ENCODE peak calls at places on chromosomes 7 and 10, in nine cellular contexts. M is GM12878, J is HCT116, D is SK-N-SH, B is PC-9, E is mammary epithelial cell, I is H9, R is HepG2, C is fibroblast of lung. A is an unnamed sample. For H3K79me2, the result is how much of the 10 kb centered on the place peaks cover.

GRCh38 chr10:75197906-75198305 is 12.7 kb upstream of the VDAC2 start:
- DNase-seq in M (no peak), J (no peak), D (no peak), B (no peak), E (no peak), I (no peak), R (no peak), C (no peak), A (no peak)

GRCh38 chr7:107961399-107961798 is 41.6 kb downstream of the LAMB1 start:
- DNase-seq in M (no peak), J (no peak), D (no peak), B (no peak), E (no peak), I (no peak), R (no peak), C (no peak), A (no peak)

GRCh38 chr10:48335788-48336187 is 29.3 kb downstream of the MAPK8 start:
- DNase-seq in M (no peak), J (no peak), D (no peak), B (no peak), E (no peak), I (no peak), R (no peak), C (no peak), A (no peak)

GRCh38 chr7:130292682-130293257 is at the start of gene CPA4:
- DNase-seq in M (no peak), J (peak), D (no peak), B (peak), E (peak), I (no peak), R (no peak), C (peak), A (peak)

GRCh38 chr10:6399241-6399701 is 180.8 kb downstream of the PRKCQ start:
- DNase-seq in M (no peak), J (no peak), D (no peak), B (peak), E (no peak), I (no peak), R (no peak), C (peak), A (no peak)

GRCh38 chr7:132075573-132075972 is 500.7 kb downstream of the PLXNA4 start:
- DNase-seq in M (no peak), J (no peak), D (no peak), B (no peak), E (no peak), I (peak), R (no peak), C (no peak), A (no peak)

GRCh38 chr10:71076473-71077142 is 135.8 kb upstream of the UNC5B start:
- DNase-seq in M (no peak), J (no peak), D (peak), B (no peak), E (no peak), I (peak), R (no peak), C (no peak), A (no peak)

GRCh38 chr7:124989911-124990310 is 60.3 kb upstream of the POT1 start:
- DNase-seq in M (no peak), J (no peak), D (no peak), B (no peak), E (no peak), I (no peak), R (no peak), C (peak), A (no peak)

GRCh38 chr10:65769828-65770227 is 1156.0 kb upstream of the LRRTM3 start:
- DNase-seq in M (no peak), J (no peak), D (no peak), B (no peak), E (peak), I (no peak), R (no peak), C (peak), A (no peak)

GRCh38 chr10:21449288-21449966 is 76.1 kb downstream of the SKIDA1 start:
- DNase-seq in M (peak), J (no peak), D (no peak), B (no peak), E (no peak), I (no peak), R (no peak), C (peak), A (no peak)

GRCh38 chr7:77199008-77199966 is at the start of gene FGL2:
- DNase-seq in M (no peak), J (no peak), D (no peak), B (no peak), E (peak), I (peak), R (no peak), C (peak), A (no peak)

GRCh38 chr10:27242951-27243551 is 2.5 kb upstream of the ACBD5 start:
- DNase-seq in M (peak), J (peak), D (peak), B (no peak), E (peak), I (peak), R (peak), C (peak), A (no peak)

GRCh38 chr7:45687721-45688120 is 113.6 kb downstream of the ADCY1 start:
- DNase-seq in M (no peak), J (no peak), D (no peak), B (no peak), E (no peak), I (peak), R (no peak), C (no peak), A (no peak)

GRCh38 chr7:123929620-123930019 is 4.6 kb downstream of the SPAM1 start:
- DNase-seq in M (no peak), J (no peak), D (no peak), B (no peak), E (no peak), I (no peak), R (no peak), C (no peak), A (no peak)

GRCh38 chr7:158067219-158067930 is 520.2 kb downstream of the PTPRN2 start:
- DNase-seq in M (no peak), J (no peak), D (no peak), B (no peak), E (no peak), I (no peak), R (no peak), C (no peak), A (no peak)

GRCh38 chr10:73887038-73888015 is 13.0 kb upstream of the CAMK2G start:
- DNase-seq in M (no peak), J (peak), D (peak), B (peak), E (peak), I (no peak), R (no peak), C (peak), A (peak)

GRCh38 chr7:123621707-123622106 is 20.1 kb downstream of the ASB15 start:
- DNase-seq in M (no peak), J (no peak), D (no peak), B (no peak), E (no peak), I (no peak), R (no peak), C (no peak), A (no peak)

GRCh38 chr7:42454006-42454405 is 217.0 kb upstream of the GLI3 start:
- DNase-seq in M (no peak), J (no peak), D (no peak), B (no peak), E (no peak), I (no peak), R (no peak), C (no peak), A (no peak)

GRCh38 chr7:44212018-44212417 is 11.2 kb downstream of the YKT6 start:
- DNase-seq in M (no peak), J (no peak), D (no peak), B (no peak), E (no peak), I (no peak), R (no peak), C (no peak), A (no peak)

GRCh38 chr7:25720427-25720826 is 431.6 kb upstream of the NFE2L3 start:
- DNase-seq in M (no peak), J (no peak), D (peak), B (no peak), E (peak), I (no peak), R (no peak), C (no peak), A (no peak)

GRCh38 chr10:74743401-74743800 is 83.0 kb upstream of the KAT6B start:
- DNase-seq in M (no peak), J (no peak), D (no peak), B (no peak), E (no peak), I (no peak), R (peak), C (no peak), A (no peak)

GRCh38 chr10:58641095-58641531 is 128.4 kb downstream of the BICC1 start:
- DNase-seq in M (no peak), J (peak), D (peak), B (no peak), E (peak), I (no peak), R (peak), C (peak), A (no peak)

GRCh38 chr10:24826022-24826421 is 102.3 kb upstream of the ARHGAP21 start:
- DNase-seq in M (no peak), J (no peak), D (no peak), B (peak), E (peak), I (no peak), R (no peak), C (peak), A (no peak)

GRCh38 chr7:1160665-1161010 is 642 bp upstream of the ZFAND2A start:
- DNase-seq in M (no peak), J (no peak), D (peak), B (peak), E (peak), I (no peak), R (peak), C (no peak), A (no peak)

GRCh38 chr10:97350138-97350537 is 15.6 kb upstream of the FRAT2 start:
- DNase-seq in M (no peak), J (no peak), D (no peak), B (no peak), E (no peak), I (no peak), R (no peak), C (no peak), A (no peak)

GRCh38 chr10:43130756-43131155 is 7.5 kb upstream of the CSGALNACT2 start:
- DNase-seq in M (no peak), J (no peak), D (peak), B (no peak), E (no peak), I (peak), R (no peak), C (no peak), A (peak)

GRCh38 chr7:133121175-133121844 is 39.4 kb upstream of the CHCHD3 start:
- DNase-seq in M (no peak), J (no peak), D (peak), B (no peak), E (no peak), I (no peak), R (no peak), C (no peak), A (no peak)

GRCh38 chr10:18615618-18616017 is 35.8 kb downstream of the NSUN6 start:
- DNase-seq in M (no peak), J (no peak), D (no peak), B (no peak), E (no peak), I (no peak), R (peak), C (no peak), A (no peak)

GRCh38 chr10:73205121-73205520 is 37.2 kb downstream of the FAM149B1 start:
- DNase-seq in M (no peak), J (no peak), D (no peak), B (no peak), E (no peak), I (no peak), R (no peak), C (no peak), A (no peak)

GRCh38 chr10:117004238-117004626 is 755 bp downstream of the SHTN1 start:
- DNase-seq in M (no peak), J (no peak), D (no peak), B (peak), E (no peak), I (no peak), R (no peak), C (no peak), A (peak)

GRCh38 chr7:81709836-81710235 is 60.0 kb downstream of the HGF start:
- DNase-seq in M (no peak), J (no peak), D (no peak), B (no peak), E (no peak), I (no peak), R (no peak), C (no peak), A (no peak)

DNA sequence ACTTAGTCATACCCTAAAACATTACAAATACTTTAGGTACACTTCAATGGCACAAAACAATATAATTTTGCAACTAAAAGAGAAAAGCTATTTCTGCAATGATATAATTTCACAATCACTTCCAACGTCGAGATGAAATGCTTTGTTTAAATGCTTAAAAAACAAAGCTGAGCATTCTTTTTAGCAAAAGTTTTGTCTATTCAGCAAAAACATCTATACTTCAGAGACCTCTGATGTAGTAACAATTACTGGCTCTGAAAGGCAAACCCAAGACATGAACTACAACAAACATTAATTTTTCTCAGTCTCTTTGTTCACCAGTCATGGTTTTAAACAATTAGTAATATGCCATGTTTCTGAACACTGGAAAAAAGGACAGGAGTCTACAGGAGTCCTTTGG is 16.4 kb downstream of the OAT start:
- DNase-seq in M (no peak), J (no peak), D (no peak), B (no peak), E (no peak), I (no peak), R (no peak), C (no peak), A (no peak)
- H3K79me2 ChIP-seq in M (under half), J (under half), D (under half), B (under half), E (under half), I (under half), R (under half), C (under half), A (under half)

DNA sequence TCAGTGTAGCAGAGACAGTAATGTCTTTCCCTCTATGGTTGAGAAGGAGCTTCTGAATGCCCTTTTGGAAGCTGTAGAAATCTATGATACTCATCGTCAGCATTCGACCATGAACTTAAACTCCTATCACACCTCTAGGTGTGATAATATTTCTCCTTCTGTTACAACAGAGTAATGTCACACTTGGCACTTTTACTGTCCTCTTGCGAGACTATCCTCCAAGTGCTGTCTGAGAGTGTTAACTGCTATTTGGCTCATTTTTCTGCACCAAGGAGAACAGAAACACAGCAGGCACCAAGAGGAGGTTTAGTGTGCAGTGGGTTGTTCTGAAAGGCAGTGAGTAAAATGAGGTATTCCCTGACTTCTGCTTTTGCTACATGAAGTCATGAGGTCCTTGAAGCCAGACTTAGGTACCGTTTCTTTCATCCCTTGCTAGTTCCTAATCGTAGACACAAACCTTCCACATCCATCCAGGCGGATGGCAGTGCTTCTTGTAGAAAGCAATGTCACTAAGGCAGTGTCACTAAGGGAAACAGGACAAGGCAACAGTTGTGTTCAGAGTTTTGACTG is 177.4 kb downstream of the CELF2 start:
- DNase-seq in M (no peak), J (no peak), D (no peak), B (no peak), E (no peak), I (no peak), R (no peak), C (no peak), A (no peak)
- H3K79me2 ChIP-seq in M (half or more), J (under half), D (under half), B (under half), E (under half), I (under half), R (under half), C (under half), A (under half)

GRCh38 chr7:78465894-78466293 is 667.3 kb downstream of the PHTF2 start:
- DNase-seq in M (no peak), J (no peak), D (no peak), B (no peak), E (no peak), I (no peak), R (no peak), C (no peak), A (no peak)
- H3K79me2 ChIP-seq in M (under half), J (under half), D (under half), B (under half), E (under half), I (under half), R (under half), C (under half), A (under half)

GRCh38 chr7:47403341-47403866 is 178.5 kb downstream of the TNS3 start:
- DNase-seq in M (no peak), J (no peak), D (no peak), B (no peak), E (no peak), I (no peak), R (no peak), C (peak), A (no peak)

GRCh38 chr7:47405286-47405904 is 176.5 kb downstream of the TNS3 start:
- DNase-seq in M (no peak), J (no peak), D (no peak), B (no peak), E (no peak), I (no peak), R (no peak), C (peak), A (no peak)

GRCh38 chr7:47401571-47402570 is 180.0 kb downstream of the TNS3 start:
- DNase-seq in M (no peak), J (no peak), D (no peak), B (no peak), E (no peak), I (no peak), R (no peak), C (no peak), A (no peak)

GRCh38 chr7:47402941-47403340 is 179.0 kb downstream of the TNS3 start:
- DNase-seq in M (no peak), J (no peak), D (no peak), B (no peak), E (no peak), I (no peak), R (no peak), C (no peak), A (no peak)

DNA sequence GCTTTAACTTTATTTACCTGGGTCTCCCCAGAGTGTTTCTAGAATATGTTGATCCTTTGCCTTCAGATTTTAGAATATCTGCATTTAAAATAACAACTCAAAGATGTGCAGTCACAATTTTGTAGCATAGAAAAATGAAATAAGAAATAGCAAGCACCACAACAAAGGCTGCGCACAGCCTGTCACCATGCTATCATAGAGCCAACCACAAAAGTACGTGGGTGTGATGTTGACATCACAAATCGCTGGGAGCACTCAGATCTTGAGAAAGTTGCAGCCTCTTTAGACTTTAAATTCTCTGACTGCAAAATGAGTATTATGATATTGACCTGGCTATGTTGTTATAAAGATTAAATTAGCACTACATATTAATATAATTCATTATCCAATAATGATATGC is 177.9 kb downstream of the TNS3 start:
- DNase-seq in M (no peak), J (no peak), D (no peak), B (no peak), E (peak), I (no peak), R (no peak), C (peak), A (no peak)
- H3K79me2 ChIP-seq in M (under half), J (under half), D (under half), B (under half), E (under half), I (under half), R (under half), C (under half), A (under half)

DNA sequence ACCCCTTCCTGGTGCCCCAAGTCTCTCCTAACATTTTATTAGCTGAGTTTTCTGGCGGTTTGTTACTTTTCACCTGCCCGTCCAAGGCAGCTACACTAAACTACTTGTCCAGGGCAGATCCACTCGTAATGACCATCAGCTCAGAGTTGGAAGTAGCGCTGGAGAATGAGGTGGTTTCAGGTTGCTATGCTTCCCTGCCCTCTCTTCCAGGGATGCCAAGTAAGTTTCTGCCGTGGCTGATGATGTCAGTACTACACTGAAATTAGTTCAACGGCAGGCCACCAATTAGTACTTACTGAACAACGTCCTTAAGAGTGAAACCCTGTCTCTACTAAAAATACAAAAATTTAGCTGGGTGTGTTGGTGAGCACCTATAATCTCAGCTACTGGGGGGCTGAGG is 55.2 kb downstream of the DIP2C start:
- DNase-seq in M (no peak), J (no peak), D (no peak), B (no peak), E (no peak), I (no peak), R (no peak), C (peak), A (no peak)
- H3K79me2 ChIP-seq in M (under half), J (under half), D (half or more), B (under half), E (under half), I (under half), R (under half), C (under half), A (under half)

DNA sequence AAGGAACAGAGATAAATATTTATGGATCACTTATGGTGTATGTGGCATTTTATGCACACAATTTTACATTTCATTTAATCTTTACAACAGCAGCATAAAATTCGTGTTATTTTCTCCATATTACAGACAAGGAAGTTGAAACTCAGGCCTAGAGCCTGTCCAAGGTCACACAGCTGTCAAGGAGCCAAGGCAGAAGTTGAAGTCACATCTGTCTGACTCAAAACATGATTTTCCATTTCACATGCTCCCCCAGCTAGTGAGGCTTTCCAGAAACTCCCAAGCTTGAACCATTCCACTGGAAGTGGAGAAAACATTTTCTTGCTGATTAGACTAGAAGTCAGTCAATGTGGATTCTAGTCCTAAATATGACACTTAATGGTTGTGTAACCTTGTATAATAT is 110.5 kb downstream of the HECTD2 start:
- DNase-seq in M (no peak), J (no peak), D (no peak), B (no peak), E (no peak), I (no peak), R (no peak), C (no peak), A (no peak)
- H3K79me2 ChIP-seq in M (under half), J (under half), D (under half), B (under half), E (under half), I (under half), R (under half), C (under half), A (under half)

GRCh38 chr7:24063721-24064120 is 220.3 kb upstream of the NPY start:
- DNase-seq in M (no peak), J (no peak), D (no peak), B (no peak), E (no peak), I (no peak), R (no peak), C (no peak), A (no peak)
- H3K79me2 ChIP-seq in M (under half), J (under half), D (under half), B (under half), E (under half), I (under half), R (under half), C (under half), A (under half)

GRCh38 chr10:110919971-110920881 is 822 bp downstream of the SHOC2 start:
- DNase-seq in M (peak), J (no peak), D (peak), B (no peak), E (peak), I (peak), R (no peak), C (peak), A (no peak)
- H3K79me2 ChIP-seq in M (half or more), J (half or more), D (half or more), B (under half), E (half or more), I (under half), R (half or more), C (half or more), A (half or more)